ENCODE peak calls at places on chromosomes 16 and 17, in four cellular contexts. One of them, this sample, is unnamed.
A peak's percentile ranks its signal among the peaks of the same experiment; 100 is the strongest.

GRCh38 chr17:81416612-81417011 is 21.4 kb downstream of the BAHCC1 start:
- DNase-seq in activated T-cell treated with anti-CD3 and anti-CD28 coated beads, Interleukin-2, amount 50 U/mL, for 48 hours: no peak
- DNase-seq in activated naive CD4-positive, alpha-beta T cell treated with Interleukin-2 at 50 U/mL for 16 hours: no peak
- DNase-seq in Right ventricle myocardium superior: no peak
- DNase-seq in this sample: no peak

GRCh38 chr16:74874912-74875311 is 100.3 kb upstream of the FA2H start:
- DNase-seq in Right ventricle myocardium superior: peak; percentile 56
- DNase-seq in activated T-cell treated with anti-CD3 and anti-CD28 coated beads, Interleukin-2, amount 50 U/mL, for 48 hours: no peak
- DNase-seq in activated naive CD4-positive, alpha-beta T cell treated with Interleukin-2 at 50 U/mL for 16 hours: no peak
- DNase-seq in this sample: no peak

GRCh38 chr17:22517716-22518115 is 825.4 kb downstream of the KCNJ18 start:
- DNase-seq in activated naive CD4-positive, alpha-beta T cell treated with Interleukin-2 at 50 U/mL for 16 hours: no peak
- DNase-seq in Right ventricle myocardium superior: no peak
- DNase-seq in activated T-cell treated with anti-CD3 and anti-CD28 coated beads, Interleukin-2, amount 50 U/mL, for 48 hours: no peak
- DNase-seq in this sample: no peak

GRCh38 chr17:79919164-79919585 is 79.9 kb upstream of the CBX4 start:
- DNase-seq in activated T-cell treated with anti-CD3 and anti-CD28 coated beads, Interleukin-2, amount 50 U/mL, for 48 hours: no peak
- DNase-seq in activated naive CD4-positive, alpha-beta T cell treated with Interleukin-2 at 50 U/mL for 16 hours: no peak
- DNase-seq in Right ventricle myocardium superior: peak; percentile 93
- DNase-seq in this sample: no peak

GRCh38 chr16:49116873-49117272 is 164.8 kb downstream of the CBLN1 start:
- DNase-seq in Right ventricle myocardium superior: no peak
- DNase-seq in activated T-cell treated with anti-CD3 and anti-CD28 coated beads, Interleukin-2, amount 50 U/mL, for 48 hours: no peak
- DNase-seq in activated naive CD4-positive, alpha-beta T cell treated with Interleukin-2 at 50 U/mL for 16 hours: no peak
- DNase-seq in this sample: no peak

GRCh38 chr16:31474778-31475738 is 3.1 kb downstream of the TGFB1I1 start:
- DNase-seq in activated T-cell treated with anti-CD3 and anti-CD28 coated beads, Interleukin-2, amount 50 U/mL, for 48 hours: no peak
- DNase-seq in Right ventricle myocardium superior: no peak
- DNase-seq in activated naive CD4-positive, alpha-beta T cell treated with Interleukin-2 at 50 U/mL for 16 hours: no peak
- DNase-seq in this sample: no peak

GRCh38 chr17:12530126-12530525 is 135.6 kb upstream of the MYOCD start:
- DNase-seq in Right ventricle myocardium superior: no peak
- DNase-seq in activated T-cell treated with anti-CD3 and anti-CD28 coated beads, Interleukin-2, amount 50 U/mL, for 48 hours: no peak
- DNase-seq in activated naive CD4-positive, alpha-beta T cell treated with Interleukin-2 at 50 U/mL for 16 hours: no peak
- DNase-seq in this sample: no peak

GRCh38 chr17:81646869-81647600 is 9.3 kb downstream of the PDE6G start:
- DNase-seq in activated T-cell treated with anti-CD3 and anti-CD28 coated beads, Interleukin-2, amount 50 U/mL, for 48 hours: no peak
- DNase-seq in Right ventricle myocardium superior: no peak
- DNase-seq in activated naive CD4-positive, alpha-beta T cell treated with Interleukin-2 at 50 U/mL for 16 hours: no peak
- DNase-seq in this sample: no peak

GRCh38 chr17:77439382-77440013 is 298.7 kb downstream of the SEC14L1 start:
- DNase-seq in activated naive CD4-positive, alpha-beta T cell treated with Interleukin-2 at 50 U/mL for 16 hours: no peak
- DNase-seq in Right ventricle myocardium superior: peak; percentile 49
- DNase-seq in activated T-cell treated with anti-CD3 and anti-CD28 coated beads, Interleukin-2, amount 50 U/mL, for 48 hours: peak; percentile 60
- DNase-seq in this sample: no peak

GRCh38 chr17:82961366-82962162 is 117.8 kb upstream of the METRNL start:
- DNase-seq in activated naive CD4-positive, alpha-beta T cell treated with Interleukin-2 at 50 U/mL for 16 hours: no peak
- DNase-seq in activated T-cell treated with anti-CD3 and anti-CD28 coated beads, Interleukin-2, amount 50 U/mL, for 48 hours: no peak
- DNase-seq in Right ventricle myocardium superior: no peak
- DNase-seq in this sample: no peak

GRCh38 chr17:13671771-13672170 is 70.0 kb upstream of the HS3ST3A1 start:
- DNase-seq in activated T-cell treated with anti-CD3 and anti-CD28 coated beads, Interleukin-2, amount 50 U/mL, for 48 hours: peak; percentile 49
- DNase-seq in Right ventricle myocardium superior: no peak
- DNase-seq in activated naive CD4-positive, alpha-beta T cell treated with Interleukin-2 at 50 U/mL for 16 hours: peak; percentile 30
- DNase-seq in this sample: no peak

This sample was measured in activated naive CD8-positive, alpha-beta T cell treated with anti-CD3 and anti-CD28 coated beads for 36 hours.